ENCODE peak calls at places on chromosomes 3 and 15, in eight cellular contexts. H is astrocyte, Z is uterus, R is brain microvascular endothelial cell, A is fibroblast of the aortic adventitia, F is cardiac fibroblast, X is HepG2, C is fibroblast of mammary gland. B is an unnamed sample.

GRCh38 chr3:13879102-13879945 is 547 bp downstream of the WNT7A start:
- DNase-seq in H (no peak), Z (no peak), R (no peak), A (no peak), F (no peak), X (no peak), C (no peak), B (no peak)

GRCh38 chr3:139310474-139310933 is 33.3 kb upstream of the MRPS22 start:
- DNase-seq in H (peak; percentile 92), Z (peak; percentile 32), R (peak; percentile 72), A (peak; percentile 87), F (peak; percentile 78), X (no peak), C (peak; percentile 98), B (peak; percentile 78)

GRCh38 chr3:168654700-168655099 is 559.0 kb upstream of the GOLIM4 start:
- DNase-seq in H (no peak), Z (no peak), R (no peak), A (no peak), F (no peak), X (no peak), C (no peak), B (no peak)

GRCh38 chr3:51709004-51709420 is 2.1 kb downstream of the GRM2 start:
- DNase-seq in H (no peak), Z (peak; percentile 7), R (no peak), A (no peak), F (no peak), X (no peak), C (no peak), B (no peak)

GRCh38 chr15:25134546-25134945 is 179.8 kb downstream of the SNRPN start:
- DNase-seq in H (peak; percentile 9), Z (no peak), R (peak; percentile 2), A (peak; percentile 19), F (peak; percentile 48), X (peak; percentile 0), C (no peak), B (no peak)

GRCh38 chr3:139299261-139300132 is 44.3 kb upstream of the MRPS22 start:
- DNase-seq in H (peak; percentile 79), Z (no peak), R (peak; percentile 71), A (peak; percentile 67), F (peak; percentile 58), X (peak; percentile 88), C (peak; percentile 83), B (no peak)

GRCh38 chr3:171644681-171645080 is 165.6 kb downstream of the PLD1 start:
- DNase-seq in H (no peak), Z (no peak), R (no peak), A (no peak), F (no peak), X (no peak), C (no peak), B (no peak)

GRCh38 chr3:44072601-44073540 is 168.8 kb upstream of the TOPAZ1 start:
- DNase-seq in H (no peak), Z (no peak), R (no peak), A (no peak), F (no peak), X (no peak), C (no peak), B (no peak)

GRCh38 chr15:44130778-44131177 is 64.3 kb downstream of the FRMD5 start:
- DNase-seq in H (no peak), Z (no peak), R (no peak), A (no peak), F (no peak), X (no peak), C (peak; percentile 4), B (no peak)

GRCh38 chr15:56325186-56325585 is 40.0 kb upstream of the TEX9 start:
- DNase-seq in H (peak; percentile 59), Z (no peak), R (no peak), A (peak; percentile 71), F (peak; percentile 12), X (no peak), C (peak; percentile 53), B (peak; percentile 3)

GRCh38 chr3:50299929-50300680 is 900 bp upstream of the HYAL3 start:
- DNase-seq in H (peak; percentile 47), Z (peak; percentile 36), R (no peak), A (peak; percentile 63), F (peak; percentile 51), X (no peak), C (peak; percentile 80), B (no peak)

GRCh38 chr15:60899322-60899966 is 329.7 kb downstream of the RORA start:
- DNase-seq in H (no peak), Z (no peak), R (no peak), A (no peak), F (no peak), X (peak; percentile 19), C (no peak), B (no peak)

DNA sequence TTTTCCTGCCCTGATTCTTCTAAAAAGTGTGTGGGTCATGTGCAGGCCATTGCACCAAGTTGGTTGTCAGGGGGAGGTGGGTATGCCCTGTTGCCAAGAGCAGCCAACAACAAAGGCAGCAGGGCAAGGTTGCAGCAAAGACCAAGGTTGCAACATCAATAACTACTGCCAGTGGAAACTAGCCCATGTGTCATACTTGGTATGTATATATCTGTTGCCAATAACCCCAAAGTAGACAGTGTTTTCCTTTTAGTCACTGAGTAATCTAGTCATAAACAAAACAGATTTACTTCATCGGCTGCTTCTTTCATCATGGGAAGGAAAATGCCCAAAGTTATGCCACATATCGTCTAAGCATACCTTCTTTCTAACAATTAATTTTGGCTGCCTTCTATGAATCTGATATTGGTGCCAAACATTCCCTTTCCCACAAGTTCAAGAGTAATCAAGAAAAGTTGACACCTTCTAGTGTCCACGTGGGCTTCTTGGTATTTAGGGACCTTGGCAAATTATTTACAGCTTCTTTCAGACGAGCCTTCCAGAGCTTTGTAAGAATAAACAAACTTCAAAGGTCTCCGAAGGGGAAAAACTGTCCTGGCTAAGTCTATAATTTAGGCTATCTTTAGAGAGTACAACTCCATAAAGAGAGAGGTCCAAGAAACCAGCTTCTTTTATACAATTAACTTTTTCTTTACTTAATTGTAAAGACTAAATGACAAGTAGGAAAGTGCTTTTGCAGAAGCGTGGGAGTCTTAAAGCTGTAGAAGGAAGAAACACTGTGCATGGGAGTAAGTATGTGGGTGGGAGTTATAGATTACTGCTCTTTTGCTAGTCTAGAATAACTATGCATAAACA is 10.1 kb upstream of the MBNL1 start:
- DNase-seq in H (peak; percentile 98), Z (peak; percentile 73), R (peak; percentile 98), A (peak; percentile 98), F (peak; percentile 99), X (peak; percentile 94), C (peak; percentile 99), B (peak; percentile 95)
- TF ChIP-seq CTCF in H (no peak), Z (no peak), R (no peak), A (no peak), F (no peak), X (no peak), C (no peak), B (no peak)

GRCh38 chr3:112642912-112643506 is 2.1 kb upstream of the CCDC80 start:
- DNase-seq in H (peak; percentile 78), Z (peak; percentile 92), R (peak; percentile 93), A (peak; percentile 96), F (peak; percentile 96), X (peak; percentile 68), C (peak; percentile 93), B (peak; percentile 67)

GRCh38 chr3:112638327-112639020 is 2.5 kb downstream of the CCDC80 start:
- DNase-seq in H (no peak), Z (peak; percentile 58), R (no peak), A (peak; percentile 69), F (no peak), X (no peak), C (peak; percentile 66), B (no peak)

GRCh38 chr3:112640864-112641751 is at the start of gene CCDC80:
- DNase-seq in H (peak; percentile 96), Z (peak; percentile 63), R (peak; percentile 77), A (peak; percentile 97), F (peak; percentile 95), X (no peak), C (peak; percentile 97), B (peak; percentile 69)

GRCh38 chr3:112639451-112640332 is 1.3 kb downstream of the CCDC80 start:
- DNase-seq in H (no peak), Z (peak; percentile 42), R (no peak), A (peak; percentile 89), F (peak; percentile 61), X (no peak), C (peak; percentile 56), B (no peak)

DNA sequence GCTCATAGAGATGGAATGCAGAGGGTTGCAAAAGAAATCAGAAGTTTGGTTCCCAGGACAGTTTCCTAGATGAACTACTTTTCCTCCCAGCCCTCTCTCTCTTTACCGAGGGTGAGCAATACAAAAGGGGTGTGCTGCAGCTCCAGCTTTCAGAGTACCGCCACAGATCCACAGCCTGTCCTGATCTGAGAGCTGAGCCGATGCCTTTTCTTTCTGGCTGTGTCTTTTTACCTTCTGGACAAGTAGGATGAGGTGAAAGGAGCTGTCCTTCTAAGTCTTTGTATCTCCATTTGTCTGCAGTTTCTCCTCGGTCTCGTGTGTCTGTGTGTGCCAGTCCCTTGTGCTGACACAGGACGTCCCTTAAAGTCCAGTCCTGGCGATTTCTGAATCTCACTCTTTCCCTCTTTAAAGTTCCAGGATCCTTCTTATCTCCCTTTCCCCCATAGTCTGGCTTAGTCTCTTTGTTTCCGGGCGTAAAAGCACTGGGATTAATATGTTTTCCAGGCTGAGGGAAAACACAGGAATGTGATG is 545 bp downstream of the CCDC80 start:
- DNase-seq in H (peak; percentile 85), Z (peak; percentile 59), R (peak; percentile 77), A (peak; percentile 86), F (peak; percentile 77), X (no peak), C (peak; percentile 94), B (peak; percentile 63)
- H3K4me3 ChIP-seq in H (peak overlapping the region; percentile 82), Z (peak overlapping the region; percentile 62), R (peak overlapping the region; percentile 61), A (peak overlapping the region; percentile 99), F (peak overlapping the region; percentile 64), X (no peak overlapping the region), C (peak overlapping the region; percentile 86), B (peak overlapping the region; percentile 74)

DNA sequence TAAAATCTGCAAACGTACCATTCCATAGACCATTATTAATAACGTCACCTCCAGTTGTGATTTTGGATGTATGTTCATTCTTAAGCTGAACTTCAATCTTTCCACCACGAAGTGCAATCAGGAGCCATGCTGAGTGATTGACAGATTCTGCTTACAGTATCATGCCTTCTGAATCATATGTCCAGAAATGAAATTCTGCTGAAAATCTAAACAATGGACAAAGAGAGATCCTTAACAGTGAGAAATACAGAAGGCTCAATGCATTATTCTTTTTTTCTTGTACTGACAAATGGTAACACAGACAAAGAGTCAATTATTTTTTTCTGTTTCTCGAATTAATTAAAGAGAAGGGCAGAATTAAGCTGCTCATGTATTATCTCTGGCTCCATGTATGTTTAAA is 1114.5 kb downstream of the EPHA3 start:
- DNase-seq in H (no peak), Z (no peak), R (no peak), A (no peak), F (no peak), X (no peak), C (no peak), B (no peak)
- TF ChIP-seq CTCF in H (no peak), Z (no peak), R (no peak), A (no peak), F (no peak), X (no peak), C (no peak), B (no peak)

GRCh38 chr3:192947421-192947820 is 29.8 kb upstream of the MB21D2 start:
- DNase-seq in H (no peak), Z (no peak), R (no peak), A (peak; percentile 65), F (no peak), X (no peak), C (peak; percentile 63), B (no peak)
- H3K4me3 ChIP-seq in H (no peak overlapping the region), Z (no peak overlapping the region), R (no peak overlapping the region), A (no peak overlapping the region), F (no peak overlapping the region), X (no peak overlapping the region), C (no peak overlapping the region), B (no peak overlapping the region)